ENCODE peak calls at places on chromosomes 6 and 20, in ten cellular contexts. One of them, this sample, is unnamed.
A peak's percentile ranks its signal among the peaks of the same experiment; 100 is the strongest.

GRCh38 chr20:37384683-37385174 is 38.8 kb downstream of the SRC start:
- DNase-seq in tibial nerve: peak; percentile 59
- DNase-seq in heart left ventricle: peak; percentile 56
- DNase-seq in sigmoid colon: peak; percentile 84
- DNase-seq in stomach: peak; percentile 69
- DNase-seq in uterus: peak; percentile 57
- DNase-seq in adrenal gland: peak; percentile 80
- DNase-seq in body of pancreas: peak; percentile 34
- DNase-seq in spleen: peak; percentile 95
- DNase-seq in thyroid gland: peak; percentile 46
- DNase-seq in this sample: peak; percentile 68

GRCh38 chr6:73722318-73723060 is 26.5 kb downstream of the CD109 start:
- DNase-seq in tibial nerve: no peak
- DNase-seq in heart left ventricle: no peak
- DNase-seq in sigmoid colon: no peak
- DNase-seq in stomach: no peak
- DNase-seq in uterus: no peak
- DNase-seq in adrenal gland: no peak
- DNase-seq in body of pancreas: no peak
- DNase-seq in spleen: no peak
- DNase-seq in thyroid gland: no peak
- DNase-seq in this sample: no peak

GRCh38 chr6:143675327-143675900 is 2.4 kb upstream of the PHACTR2 start:
- DNase-seq in tibial nerve: no peak
- DNase-seq in heart left ventricle: no peak
- DNase-seq in sigmoid colon: no peak
- DNase-seq in stomach: no peak
- DNase-seq in uterus: no peak
- DNase-seq in adrenal gland: no peak
- DNase-seq in body of pancreas: no peak
- DNase-seq in spleen: no peak
- DNase-seq in thyroid gland: no peak
- DNase-seq in this sample: no peak

GRCh38 chr6:69985180-69985579 is 118.8 kb downstream of the COL19A1 start:
- DNase-seq in tibial nerve: no peak
- DNase-seq in heart left ventricle: no peak
- DNase-seq in sigmoid colon: no peak
- DNase-seq in stomach: no peak
- DNase-seq in uterus: no peak
- DNase-seq in adrenal gland: no peak
- DNase-seq in body of pancreas: no peak
- DNase-seq in spleen: no peak
- DNase-seq in thyroid gland: no peak
- DNase-seq in this sample: no peak

GRCh38 chr6:48032156-48032555 is 78.8 kb downstream of the PTCHD4 start:
- DNase-seq in tibial nerve: no peak
- DNase-seq in heart left ventricle: no peak
- DNase-seq in sigmoid colon: no peak
- DNase-seq in stomach: no peak
- DNase-seq in uterus: no peak
- DNase-seq in adrenal gland: peak; percentile 47
- DNase-seq in body of pancreas: no peak
- DNase-seq in spleen: no peak
- DNase-seq in thyroid gland: no peak
- DNase-seq in this sample: no peak

GRCh38 chr6:16729183-16729696 is 32.0 kb downstream of the ATXN1 start:
- DNase-seq in tibial nerve: no peak
- DNase-seq in heart left ventricle: no peak
- DNase-seq in sigmoid colon: no peak
- DNase-seq in stomach: no peak
- DNase-seq in uterus: no peak
- DNase-seq in adrenal gland: no peak
- DNase-seq in body of pancreas: no peak
- DNase-seq in spleen: no peak
- DNase-seq in thyroid gland: no peak
- DNase-seq in this sample: no peak

GRCh38 chr6:56689114-56689513 is 46.4 kb upstream of the DST start:
- DNase-seq in tibial nerve: no peak
- DNase-seq in heart left ventricle: no peak
- DNase-seq in sigmoid colon: no peak
- DNase-seq in stomach: no peak
- DNase-seq in uterus: no peak
- DNase-seq in adrenal gland: no peak
- DNase-seq in body of pancreas: no peak
- DNase-seq in spleen: no peak
- DNase-seq in thyroid gland: no peak
- DNase-seq in this sample: no peak

GRCh38 chr6:33843696-33844121 is 39.9 kb upstream of the MLN start:
- DNase-seq in tibial nerve: no peak
- DNase-seq in heart left ventricle: no peak
- DNase-seq in sigmoid colon: no peak
- DNase-seq in stomach: no peak
- DNase-seq in uterus: peak; percentile 53
- DNase-seq in adrenal gland: no peak
- DNase-seq in body of pancreas: no peak
- DNase-seq in spleen: no peak
- DNase-seq in thyroid gland: no peak
- DNase-seq in this sample: no peak

GRCh38 chr20:22496817-22497216 is 87.6 kb downstream of the FOXA2 start:
- DNase-seq in tibial nerve: no peak
- DNase-seq in heart left ventricle: no peak
- DNase-seq in sigmoid colon: no peak
- DNase-seq in stomach: no peak
- DNase-seq in uterus: no peak
- DNase-seq in adrenal gland: no peak
- DNase-seq in body of pancreas: no peak
- DNase-seq in spleen: no peak
- DNase-seq in thyroid gland: no peak
- DNase-seq in this sample: no peak

GRCh38 chr6:110609101-110609500 is 132.7 kb upstream of the SLC22A16 start:
- DNase-seq in tibial nerve: no peak
- DNase-seq in heart left ventricle: peak; percentile 13
- DNase-seq in sigmoid colon: no peak
- DNase-seq in stomach: no peak
- DNase-seq in uterus: no peak
- DNase-seq in adrenal gland: no peak
- DNase-seq in body of pancreas: no peak
- DNase-seq in spleen: no peak
- DNase-seq in thyroid gland: no peak
- DNase-seq in this sample: no peak

GRCh38 chr6:131281471-131282270 is 146.4 kb downstream of the AKAP7 start:
- DNase-seq in tibial nerve: peak; percentile 43
- DNase-seq in heart left ventricle: peak; percentile 25
- DNase-seq in sigmoid colon: no peak
- DNase-seq in stomach: no peak
- DNase-seq in uterus: no peak
- DNase-seq in adrenal gland: peak; percentile 81
- DNase-seq in body of pancreas: peak; percentile 20
- DNase-seq in spleen: peak; percentile 92
- DNase-seq in thyroid gland: peak; percentile 22
- DNase-seq in this sample: peak; percentile 62

GRCh38 chr6:163355471-163355991 is 59.0 kb upstream of the QKI start:
- DNase-seq in tibial nerve: no peak
- DNase-seq in heart left ventricle: peak; percentile 83
- DNase-seq in sigmoid colon: peak; percentile 82
- DNase-seq in stomach: no peak
- DNase-seq in uterus: peak; percentile 40
- DNase-seq in adrenal gland: peak; percentile 70
- DNase-seq in body of pancreas: no peak
- DNase-seq in spleen: peak; percentile 85
- DNase-seq in thyroid gland: peak; percentile 32
- DNase-seq in this sample: peak; percentile 55

GRCh38 chr6:162029873-162030576 is 697.5 kb downstream of the PRKN start:
- DNase-seq in tibial nerve: no peak
- DNase-seq in heart left ventricle: no peak
- DNase-seq in sigmoid colon: no peak
- DNase-seq in stomach: no peak
- DNase-seq in uterus: no peak
- DNase-seq in adrenal gland: no peak
- DNase-seq in body of pancreas: no peak
- DNase-seq in spleen: no peak
- DNase-seq in thyroid gland: no peak
- DNase-seq in this sample: no peak

GRCh38 chr6:10681795-10682194 is 12.6 kb downstream of the C6orf52 start:
- DNase-seq in tibial nerve: no peak
- DNase-seq in heart left ventricle: no peak
- DNase-seq in sigmoid colon: no peak
- DNase-seq in stomach: no peak
- DNase-seq in uterus: no peak
- DNase-seq in adrenal gland: no peak
- DNase-seq in body of pancreas: no peak
- DNase-seq in spleen: no peak
- DNase-seq in thyroid gland: no peak
- DNase-seq in this sample: no peak
- H3K4me1 ChIP-seq in tibial nerve: no peaks in the 10 kb centered on the region
- H3K4me1 ChIP-seq in heart left ventricle: no peaks in the 10 kb centered on the region
- H3K4me1 ChIP-seq in sigmoid colon: no peaks in the 10 kb centered on the region
- H3K4me1 ChIP-seq in stomach: no peaks in the 10 kb centered on the region
- H3K4me1 ChIP-seq in uterus: no peaks in the 10 kb centered on the region
- H3K4me1 ChIP-seq in adrenal gland: no peaks in the 10 kb centered on the region
- H3K4me1 ChIP-seq in body of pancreas: no peaks in the 10 kb centered on the region
- H3K4me1 ChIP-seq in spleen: no peaks in the 10 kb centered on the region
- H3K4me1 ChIP-seq in thyroid gland: no peaks in the 10 kb centered on the region
- H3K4me1 ChIP-seq in this sample: no peaks in the 10 kb centered on the region

DNA sequence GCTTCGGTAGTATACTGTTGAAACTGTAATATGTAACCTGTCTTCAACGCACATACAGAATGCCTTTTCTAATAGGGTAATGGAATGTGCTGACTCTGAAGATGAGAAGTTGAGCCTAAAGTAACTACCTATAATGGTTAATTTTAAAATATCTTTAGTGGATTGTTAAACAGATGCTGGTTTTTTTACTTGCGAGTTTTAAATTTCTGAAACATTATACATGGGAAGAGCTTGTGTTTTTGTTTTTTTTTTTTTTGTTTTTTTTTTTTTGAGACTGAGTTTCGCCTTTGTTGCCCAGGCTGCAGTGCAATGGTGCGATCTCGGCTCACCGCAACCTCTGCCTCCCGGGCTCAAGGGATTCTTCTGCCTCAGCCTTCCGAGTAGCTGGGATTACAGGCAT is 166.9 kb downstream of the JARID2 start:
- DNase-seq in tibial nerve: no peak
- DNase-seq in heart left ventricle: no peak
- DNase-seq in sigmoid colon: no peak
- DNase-seq in stomach: no peak
- DNase-seq in uterus: no peak
- DNase-seq in adrenal gland: no peak
- DNase-seq in body of pancreas: no peak
- DNase-seq in spleen: no peak
- DNase-seq in thyroid gland: no peak
- DNase-seq in this sample: no peak
- H3K9me3 ChIP-seq in tibial nerve: no peaks in the 10 kb centered on the region
- H3K9me3 ChIP-seq in heart left ventricle: no peaks in the 10 kb centered on the region
- H3K9me3 ChIP-seq in sigmoid colon: no peaks in the 10 kb centered on the region
- H3K9me3 ChIP-seq in stomach: no peaks in the 10 kb centered on the region
- H3K9me3 ChIP-seq in uterus: no peaks in the 10 kb centered on the region
- H3K9me3 ChIP-seq in adrenal gland: no peaks in the 10 kb centered on the region
- H3K9me3 ChIP-seq in body of pancreas: no peaks in the 10 kb centered on the region
- H3K9me3 ChIP-seq in spleen: peaks cover 8% of the 10 kb centered on the region
- H3K9me3 ChIP-seq in thyroid gland: no peaks in the 10 kb centered on the region
- H3K9me3 ChIP-seq in this sample: no peaks in the 10 kb centered on the region

DNA sequence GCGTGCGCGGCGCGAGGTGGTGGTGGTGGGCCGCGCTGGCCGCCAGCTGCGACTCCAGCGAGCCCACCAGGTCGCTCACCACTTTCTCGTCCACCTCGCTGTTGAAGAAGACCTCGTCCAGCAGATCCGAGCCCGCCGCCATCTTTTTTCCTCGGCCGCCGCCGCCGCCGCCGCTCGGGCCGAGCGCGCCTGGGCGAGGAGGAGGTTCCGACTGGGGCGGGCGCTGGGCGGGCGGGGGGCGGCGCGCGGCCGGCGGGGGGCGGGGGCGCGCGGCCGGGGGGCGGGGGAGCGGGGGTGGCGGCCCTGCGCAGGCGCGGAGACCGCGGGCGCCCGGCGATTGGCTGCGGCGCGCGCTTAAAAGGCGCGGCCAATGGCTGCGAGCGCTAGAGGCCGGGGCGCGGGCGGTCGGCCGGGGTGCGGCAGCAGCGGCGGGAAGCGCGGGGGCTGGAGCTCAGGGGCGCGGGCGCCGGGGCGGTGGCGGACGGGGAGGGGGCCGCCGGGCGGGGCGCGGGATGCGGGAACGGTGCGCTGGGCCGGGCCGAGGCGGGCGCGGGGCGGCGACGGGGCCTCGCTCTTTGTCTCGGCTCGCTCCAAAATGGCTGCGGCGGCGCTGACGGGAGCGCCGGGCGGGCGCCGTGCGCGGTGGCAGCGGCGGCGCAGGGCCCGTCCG is at the start of gene TAF4:
- DNase-seq in tibial nerve: peak; percentile 52
- DNase-seq in heart left ventricle: peak; percentile 81
- DNase-seq in sigmoid colon: peak; percentile 87
- DNase-seq in stomach: peak; percentile 81
- DNase-seq in uterus: peak; percentile 67
- DNase-seq in adrenal gland: peak; percentile 72
- DNase-seq in body of pancreas: peak; percentile 80
- DNase-seq in spleen: peak; percentile 95
- DNase-seq in thyroid gland: peak; percentile 71
- DNase-seq in this sample: peak; percentile 83
- TF ChIP-seq POLR2A in tibial nerve: peak; percentile 89
- TF ChIP-seq POLR2A in heart left ventricle: no peak
- TF ChIP-seq POLR2A in sigmoid colon: no peak
- TF ChIP-seq POLR2A in stomach: no peak
- TF ChIP-seq POLR2A in uterus: peak; percentile 94
- TF ChIP-seq POLR2A in adrenal gland: peak; percentile 94
- TF ChIP-seq POLR2A in body of pancreas: peak; percentile 57
- TF ChIP-seq POLR2A in spleen: no peak
- TF ChIP-seq POLR2A in thyroid gland: peak; percentile 83
- TF ChIP-seq POLR2A in this sample: peak; percentile 89

GRCh38 chr6:41201784-41202181 is 834 bp upstream of the TREML2 start:
- DNase-seq in tibial nerve: no peak
- DNase-seq in heart left ventricle: no peak
- DNase-seq in sigmoid colon: no peak
- DNase-seq in stomach: no peak
- DNase-seq in uterus: no peak
- DNase-seq in adrenal gland: no peak
- DNase-seq in body of pancreas: no peak
- DNase-seq in spleen: peak; percentile 83
- DNase-seq in thyroid gland: no peak
- DNase-seq in this sample: no peak

GRCh38 chr6:41197234-41197633 is 3.7 kb downstream of the TREML2 start:
- DNase-seq in tibial nerve: no peak
- DNase-seq in heart left ventricle: no peak
- DNase-seq in sigmoid colon: no peak
- DNase-seq in stomach: no peak
- DNase-seq in uterus: no peak
- DNase-seq in adrenal gland: no peak
- DNase-seq in body of pancreas: no peak
- DNase-seq in spleen: no peak
- DNase-seq in thyroid gland: no peak
- DNase-seq in this sample: no peak

GRCh38 chr6:41200901-41201783 is at the start of gene TREML2:
- DNase-seq in tibial nerve: no peak
- DNase-seq in heart left ventricle: no peak
- DNase-seq in sigmoid colon: no peak
- DNase-seq in stomach: no peak
- DNase-seq in uterus: no peak
- DNase-seq in adrenal gland: no peak
- DNase-seq in body of pancreas: no peak
- DNase-seq in spleen: peak; percentile 92
- DNase-seq in thyroid gland: no peak
- DNase-seq in this sample: peak; percentile 62

GRCh38 chr6:41200296-41200900 is 551 bp downstream of the TREML2 start:
- DNase-seq in tibial nerve: peak; percentile 26
- DNase-seq in heart left ventricle: no peak
- DNase-seq in sigmoid colon: no peak
- DNase-seq in stomach: peak; percentile 34
- DNase-seq in uterus: no peak
- DNase-seq in adrenal gland: peak; percentile 32
- DNase-seq in body of pancreas: no peak
- DNase-seq in spleen: peak; percentile 90
- DNase-seq in thyroid gland: peak; percentile 5
- DNase-seq in this sample: peak; percentile 42

GRCh38 chr6:41199427-41200246 is 1.3 kb downstream of the TREML2 start:
- DNase-seq in tibial nerve: no peak
- DNase-seq in heart left ventricle: no peak
- DNase-seq in sigmoid colon: no peak
- DNase-seq in stomach: no peak
- DNase-seq in uterus: no peak
- DNase-seq in adrenal gland: no peak
- DNase-seq in body of pancreas: no peak
- DNase-seq in spleen: no peak
- DNase-seq in thyroid gland: no peak
- DNase-seq in this sample: no peak
- H3K4me1 ChIP-seq in tibial nerve: no peaks in the 10 kb centered on the region
- H3K4me1 ChIP-seq in heart left ventricle: no peaks in the 10 kb centered on the region
- H3K4me1 ChIP-seq in sigmoid colon: no peaks in the 10 kb centered on the region
- H3K4me1 ChIP-seq in stomach: no peaks in the 10 kb centered on the region
- H3K4me1 ChIP-seq in uterus: no peaks in the 10 kb centered on the region
- H3K4me1 ChIP-seq in adrenal gland: no peaks in the 10 kb centered on the region
- H3K4me1 ChIP-seq in body of pancreas: no peaks in the 10 kb centered on the region
- H3K4me1 ChIP-seq in spleen: peaks cover 12% of the 10 kb centered on the region
- H3K4me1 ChIP-seq in thyroid gland: no peaks in the 10 kb centered on the region
- H3K4me1 ChIP-seq in this sample: no peaks in the 10 kb centered on the region

This sample was measured in right lobe of liver.